ENCODE peak calls at places on chromosomes 4 and X, in four cellular contexts. C, L, R and A are unnamed samples.

GRCh38 chrX:16023790-16024734 is 99.3 kb upstream of the GRPR start:
- DNase-seq in L (no peak), R (no peak), C (no peak), A (no peak)

GRCh38 chr4:145279122-145279960 is 99.0 kb upstream of the OTUD4 start:
- DNase-seq in L (no peak), C (no peak), R (no peak), A (no peak)

GRCh38 chr4:184907216-184907615 is 81.4 kb upstream of the ACSL1 start:
- DNase-seq in R (peak), L (no peak), C (no peak), A (no peak)

GRCh38 chr4:11669156-11669555 is 240.5 kb upstream of the HS3ST1 start:
- DNase-seq in L (no peak), R (no peak), C (no peak), A (no peak)

GRCh38 chr4:16942491-16942890 is 44.0 kb upstream of the LDB2 start:
- DNase-seq in L (no peak), C (no peak), R (no peak), A (no peak)

GRCh38 chr4:17817027-17817426 is 6.2 kb downstream of the NCAPG start:
- DNase-seq in L (no peak), R (no peak), C (no peak), A (no peak)

GRCh38 chrX:1389993-1390285 is 2.0 kb downstream of the SLC25A6 start:
- DNase-seq in C (no peak), R (no peak), L (no peak), A (no peak)

GRCh38 chr4:140326395-140326993 is 47.0 kb upstream of the SCOC start:
- DNase-seq in C (no peak), R (peak), L (no peak), A (no peak)

GRCh38 chr4:156177941-156178340 is 224.3 kb upstream of the CTSO start:
- DNase-seq in L (no peak), R (no peak), C (no peak), A (no peak)

GRCh38 chrX:35392232-35392631 is 405.9 kb upstream of the MAGEB16 start:
- DNase-seq in R (no peak), C (no peak), L (no peak), A (no peak)

GRCh38 chrX:136112781-136113180 is 34.6 kb upstream of the FHL1 start:
- DNase-seq in L (no peak), R (no peak), C (no peak), A (no peak)

GRCh38 chr4:164977243-164978164 is at the start of gene TRIM61:
- DNase-seq in L (no peak), C (no peak), R (peak), A (no peak)

GRCh38 chrX:84475596-84475995 is 26.7 kb downstream of the HDX start:
- DNase-seq in R (no peak), C (no peak), L (no peak), A (no peak)

GRCh38 chr4:26099967-26100366 is 185.9 kb downstream of the SMIM20 start:
- DNase-seq in R (no peak), C (no peak), L (no peak), A (no peak)

GRCh38 chr4:145041378-145041777 is 56.6 kb downstream of the ANAPC10 start:
- DNase-seq in L (no peak), R (no peak), C (no peak), A (no peak)

GRCh38 chr4:69689530-69690111 is 36.6 kb upstream of the UGT2A1 start:
- DNase-seq in L (no peak), R (peak), C (no peak), A (no peak)

GRCh38 chr4:153014460-153014859 is 78.3 kb downstream of the FHDC1 start:
- DNase-seq in C (no peak), L (no peak), R (no peak), A (no peak)

GRCh38 chr4:125547842-125548241 is 233.1 kb downstream of the FAT4 start:
- DNase-seq in R (no peak), C (no peak), L (no peak), A (no peak)

GRCh38 chr4:184417802-184418511 is 56.4 kb downstream of the IRF2 start:
- DNase-seq in L (no peak), R (peak), C (no peak), A (no peak)

GRCh38 chrX:100975212-100975611 is 5.7 kb downstream of the ARL13A start:
- DNase-seq in L (no peak), R (no peak), C (no peak), A (no peak)

GRCh38 chr4:48985602-48985975 is 486 bp upstream of the CWH43 start:
- DNase-seq in C (no peak), R (no peak), L (no peak), A (no peak)

GRCh38 chr4:48986654-48987164 is 634 bp downstream of the CWH43 start:
- DNase-seq in L (no peak), R (no peak), C (no peak), A (no peak)

GRCh38 chr4:48991357-48991756 is 5.3 kb downstream of the CWH43 start:
- DNase-seq in R (no peak), C (no peak), L (no peak), A (no peak)

GRCh38 chr4:48989461-48990203 is 3.6 kb downstream of the CWH43 start:
- DNase-seq in L (no peak), C (no peak), R (no peak), A (no peak)

DNA sequence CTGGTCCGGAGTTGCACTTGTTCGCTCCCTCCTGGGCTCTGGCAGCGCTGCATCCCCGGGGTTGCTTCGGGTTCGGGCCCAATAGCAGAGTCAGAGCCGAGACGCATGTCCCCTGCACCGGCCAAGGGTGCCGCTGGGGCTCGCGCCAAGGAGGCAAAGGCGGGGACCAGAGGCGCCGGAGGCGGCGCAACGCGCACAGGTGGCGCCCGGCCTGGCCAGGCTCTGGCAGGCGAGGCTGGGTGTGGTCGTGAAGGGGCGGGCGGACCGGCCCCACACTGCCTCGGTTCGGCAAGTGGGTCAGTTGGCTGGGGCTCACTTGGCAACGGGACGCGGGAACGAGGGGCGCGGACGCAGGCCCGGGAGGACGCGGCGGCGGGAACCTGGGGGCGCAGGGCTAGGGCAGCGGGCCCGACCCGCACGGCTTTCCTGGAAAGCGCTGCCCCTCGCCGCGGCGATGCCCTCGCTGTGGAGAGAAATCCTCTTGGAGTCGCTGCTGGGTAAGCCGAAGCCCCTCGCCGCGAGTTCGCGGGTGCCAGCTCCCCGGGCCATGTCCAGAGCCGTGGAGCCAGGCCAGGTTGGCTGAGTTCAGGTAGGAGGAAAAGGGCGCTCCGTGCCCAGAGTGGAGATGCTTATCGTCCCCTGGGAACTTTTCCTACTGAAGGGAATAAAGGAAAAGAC is at the start of gene CWH43:
- DNase-seq in L (no peak), C (no peak), R (no peak), A (no peak)
- TF ChIP-seq CTCF in L (no peak), C (no peak), R (no peak), A (no peak)

DNA sequence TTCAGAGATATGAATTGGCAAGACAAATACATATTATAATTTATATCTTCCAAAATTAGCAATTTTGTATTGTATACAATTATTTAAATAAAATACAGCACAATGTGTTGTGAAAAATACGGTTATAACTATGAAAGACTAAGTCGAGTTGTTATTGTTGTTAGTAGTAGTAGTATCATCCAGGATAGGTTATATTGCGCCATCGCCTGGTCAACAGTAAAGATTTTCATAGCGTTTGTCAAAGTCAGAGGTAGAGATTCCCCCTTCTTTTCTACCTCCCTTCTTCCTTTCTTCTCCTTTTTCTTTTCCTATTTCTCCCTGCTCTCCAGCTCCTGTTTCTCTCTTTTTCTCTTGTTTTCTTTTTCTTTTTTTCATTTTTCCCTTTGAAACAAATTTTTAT is 499.1 kb upstream of the EPHA5 start:
- DNase-seq in C (no peak), R (no peak), L (no peak), A (no peak)
- TF ChIP-seq CTCF in C (no peak), R (no peak), L (no peak), A (peak)

GRCh38 chrX:150405576-150405975 is 42.5 kb downstream of the MAMLD1 start:
- DNase-seq in R (no peak), L (no peak), C (no peak), A (no peak)
- TF ChIP-seq CTCF in R (peak), L (no peak), C (no peak), A (no peak)

GRCh38 chrX:153825042-153825441 is 5.3 kb downstream of the PDZD4 start:
- DNase-seq in L (no peak), C (no peak), R (no peak), A (no peak)
- TF ChIP-seq CTCF in L (no peak), C (no peak), R (no peak), A (no peak)

DNA sequence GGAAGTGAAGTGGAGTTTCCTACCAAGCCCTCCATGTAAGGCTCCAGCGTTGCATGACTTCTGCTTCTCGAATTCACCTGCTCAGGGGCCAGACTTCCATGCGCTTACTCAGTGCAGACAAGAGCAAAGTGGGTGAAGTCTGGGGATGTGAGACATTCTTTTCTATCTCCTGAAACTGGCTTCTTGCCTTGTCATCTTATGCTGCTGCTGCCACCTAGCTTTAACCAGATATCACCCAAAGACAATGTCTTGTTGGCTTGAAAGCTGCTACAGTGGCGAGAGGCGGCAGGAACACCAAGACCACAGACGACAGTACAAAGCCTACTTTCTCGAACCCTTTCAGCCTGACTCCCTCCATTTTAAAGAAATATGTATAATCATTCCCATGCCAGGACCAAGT is 103.6 kb upstream of the ADGRG2 start:
- DNase-seq in C (no peak), L (no peak), R (peak), A (no peak)
- TF ChIP-seq CTCF in C (no peak), L (no peak), R (peak), A (peak)

DNA sequence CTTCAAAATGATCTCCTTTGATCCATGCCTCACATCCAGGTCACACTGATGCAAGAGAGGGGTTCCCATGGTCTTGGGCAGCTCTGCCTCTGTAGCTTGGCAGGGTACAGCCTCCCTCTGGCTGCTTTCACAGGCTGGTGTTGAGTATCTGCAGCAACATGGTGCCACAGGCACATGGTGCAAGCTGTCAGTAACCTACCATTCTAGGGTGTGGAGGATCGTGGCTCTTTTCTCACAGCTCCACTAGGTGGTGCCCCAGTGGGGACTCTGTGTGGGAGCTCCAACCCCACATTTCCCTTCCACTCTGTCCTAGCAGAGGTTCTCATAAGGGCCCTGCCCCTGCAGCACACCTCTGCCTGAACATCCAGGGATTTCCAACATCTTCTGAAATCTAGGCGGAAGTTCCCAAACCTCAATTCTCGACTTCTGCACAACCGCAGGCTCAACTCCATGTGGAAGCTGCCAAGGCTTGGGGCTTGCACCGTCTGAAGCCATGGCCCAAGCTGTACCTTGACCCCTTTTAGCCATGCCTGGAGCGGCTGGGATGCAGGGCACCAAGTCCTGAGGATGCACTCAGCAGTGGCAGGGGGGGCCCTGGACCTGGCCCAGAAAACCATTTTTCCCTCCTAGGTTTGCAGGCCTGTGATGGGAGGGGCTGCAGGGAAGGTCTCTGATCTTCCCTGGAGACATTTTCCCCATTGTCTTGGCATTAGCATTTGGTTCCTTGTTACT is 137.8 kb upstream of the NUDT6 start:
- DNase-seq in L (no peak), C (no peak), R (no peak), A (no peak)
- TF ChIP-seq CTCF in L (no peak), C (no peak), R (no peak), A (no peak)

DNA sequence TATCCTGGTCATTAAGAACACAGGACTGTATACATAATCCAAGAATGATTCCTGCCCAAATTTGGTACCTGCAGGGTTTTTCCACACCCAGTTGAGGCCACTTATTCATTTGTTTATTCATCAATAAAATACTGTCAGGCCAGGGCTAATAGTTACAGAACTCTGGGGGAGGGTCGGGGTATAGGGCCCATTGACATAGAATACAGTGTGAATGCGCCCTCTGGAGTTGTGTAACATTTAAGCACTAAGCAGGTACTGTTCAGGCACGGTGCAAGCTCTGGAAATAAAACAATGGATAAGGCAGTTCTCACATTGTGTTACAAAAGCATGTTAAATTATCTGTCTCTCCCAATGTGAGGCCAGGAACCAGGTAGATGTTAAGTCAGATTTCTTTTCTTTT is 30.8 kb upstream of the LRBA start:
- DNase-seq in C (no peak), L (peak), R (peak), A (no peak)
- TF ChIP-seq CTCF in C (no peak), L (no peak), R (peak), A (no peak)

GRCh38 chrX:5681159-5681558 is 547.5 kb downstream of the NLGN4X start:
- DNase-seq in L (no peak), R (peak), C (no peak), A (no peak)
- TF ChIP-seq CTCF in L (no peak), R (no peak), C (no peak), A (no peak)